ENCODE peak calls at places on chromosomes 4 and X, in nine cellular contexts. Q is HCT116; F is GM20000; A is progenitor cell of endocrine pancreas; Y is upper lobe of right lung; M is stomach; E is CD4-positive, alpha-beta T cell; G is uterus; J is kidney epithelial cell. R is an unnamed sample.

GRCh38 chr4:24973471-24974251 is 57.1 kb downstream of the LGI2 start:
- DNase-seq in Q (no peak), F (no peak), A (no peak), Y (peak), M (peak), E (no peak), G (no peak), J (peak), R (no peak)

GRCh38 chr4:8410641-8411271 is 29.8 kb downstream of the ACOX3 start:
- DNase-seq in Q (peak), F (no peak), A (peak), Y (no peak), M (peak), E (no peak), G (peak), J (no peak), R (no peak)

GRCh38 chr4:136690363-136690762 is 841.9 kb downstream of the PCDH18 start:
- DNase-seq in Q (no peak), F (no peak), A (no peak), Y (no peak), M (no peak), E (no peak), G (no peak), J (no peak), R (no peak)

GRCh38 chr4:24799544-24800272 is 4.3 kb downstream of the SOD3 start:
- DNase-seq in Q (no peak), F (no peak), A (no peak), Y (no peak), M (no peak), E (no peak), G (no peak), J (no peak), R (no peak)

GRCh38 chr4:41024556-41025491 is 189.5 kb downstream of the APBB2 start:
- DNase-seq in Q (peak), F (no peak), A (no peak), Y (no peak), M (no peak), E (no peak), G (no peak), J (no peak), R (no peak)

GRCh38 chr4:182662551-182662950 is 254.6 kb downstream of the DCTD start:
- DNase-seq in Q (no peak), F (no peak), A (no peak), Y (no peak), M (no peak), E (no peak), G (no peak), J (no peak), R (no peak)

GRCh38 chr4:80471701-80472100 is 136.2 kb downstream of the CFAP299 start:
- DNase-seq in Q (no peak), F (no peak), A (peak), Y (peak), M (peak), E (no peak), G (no peak), J (peak), R (no peak)

GRCh38 chr4:26736621-26737020 is 124.0 kb upstream of the STIM2 start:
- DNase-seq in Q (no peak), F (no peak), A (no peak), Y (no peak), M (no peak), E (no peak), G (no peak), J (no peak), R (no peak)

GRCh38 chr4:2962614-2963184 is 507 bp downstream of the NOP14 start:
- DNase-seq in Q (peak), F (no peak), A (no peak), Y (no peak), M (peak), E (no peak), G (no peak), J (no peak), R (no peak)

GRCh38 chr4:183256756-183257385 is 63.2 kb downstream of the CLDN22 start:
- DNase-seq in Q (peak), F (peak), A (peak), Y (peak), M (peak), E (peak), G (peak), J (no peak), R (no peak)

GRCh38 chr4:171814545-171814944 is 1.3 kb downstream of the GALNTL6 start:
- DNase-seq in Q (no peak), F (no peak), A (no peak), Y (no peak), M (no peak), E (no peak), G (no peak), J (no peak), R (no peak)

DNA sequence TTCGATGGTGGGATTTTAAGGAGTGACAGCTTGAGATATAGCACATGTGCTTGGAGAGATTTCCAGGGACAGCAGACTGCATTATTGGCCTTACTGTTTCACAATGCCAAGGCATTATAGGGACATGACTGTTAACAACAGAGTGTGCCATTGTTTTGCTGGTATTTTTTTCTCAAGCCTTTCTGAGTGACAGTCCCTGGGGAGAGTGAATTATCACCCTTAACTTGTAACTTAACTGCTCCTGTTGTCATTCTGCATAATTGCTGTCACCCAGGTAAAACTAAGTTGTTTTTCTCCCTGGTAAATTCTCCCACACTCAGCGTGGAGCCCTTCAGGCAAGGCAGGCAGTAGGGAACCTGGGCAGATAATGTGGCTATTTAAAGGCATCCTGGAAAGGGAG is 989.2 kb upstream of the LCORL start:
- DNase-seq in Q (no peak), F (no peak), A (no peak), Y (no peak), M (no peak), E (no peak), G (no peak), J (no peak), R (no peak)
- TF ChIP-seq CTCF in Q (no peak), F (no peak), A (no peak), Y (no peak), M (no peak), E (no peak), G (no peak), J (no peak), R (no peak)

GRCh38 chr4:18033111-18034085 is 11.8 kb upstream of the LCORL start:
- DNase-seq in Q (no peak), F (no peak), A (no peak), Y (no peak), M (no peak), E (no peak), G (no peak), J (no peak), R (no peak)
- TF ChIP-seq CTCF in Q (no peak), F (no peak), A (no peak), Y (no peak), M (no peak), E (no peak), G (no peak), J (no peak), R (no peak)

GRCh38 chr4:14592950-14593349 is 409.3 kb upstream of the CPEB2 start:
- DNase-seq in Q (no peak), F (no peak), A (no peak), Y (no peak), M (no peak), E (no peak), G (no peak), J (no peak), R (no peak)

GRCh38 chr4:14596437-14596836 is 405.8 kb upstream of the CPEB2 start:
- DNase-seq in Q (no peak), F (no peak), A (no peak), Y (no peak), M (no peak), E (no peak), G (no peak), J (no peak), R (no peak)

DNA sequence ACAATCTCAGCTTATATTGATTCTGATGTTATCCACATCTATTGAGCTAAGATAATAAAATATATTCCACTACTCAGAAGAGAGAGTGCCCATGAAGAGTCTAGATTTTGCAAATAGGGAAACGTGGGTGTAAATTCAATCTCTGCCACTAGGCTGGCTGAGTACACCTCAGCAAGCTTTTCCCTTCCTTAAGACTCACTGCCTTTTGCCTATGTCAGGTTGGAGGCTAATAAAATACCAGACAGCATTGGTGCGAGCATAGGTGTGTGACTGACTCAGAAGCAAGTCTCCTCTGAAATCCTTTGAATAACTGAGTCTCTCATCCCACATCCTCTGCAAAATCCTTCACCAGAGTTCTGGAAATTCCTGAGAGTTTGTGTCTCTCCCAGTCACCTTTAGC is 405.4 kb upstream of the CPEB2 start:
- DNase-seq in Q (no peak), F (no peak), A (no peak), Y (no peak), M (no peak), E (no peak), G (no peak), J (no peak), R (no peak)
- TF ChIP-seq CTCF in Q (no peak), F (no peak), A (peak), Y (no peak), M (no peak), E (no peak), G (no peak), J (no peak), R (no peak)

DNA sequence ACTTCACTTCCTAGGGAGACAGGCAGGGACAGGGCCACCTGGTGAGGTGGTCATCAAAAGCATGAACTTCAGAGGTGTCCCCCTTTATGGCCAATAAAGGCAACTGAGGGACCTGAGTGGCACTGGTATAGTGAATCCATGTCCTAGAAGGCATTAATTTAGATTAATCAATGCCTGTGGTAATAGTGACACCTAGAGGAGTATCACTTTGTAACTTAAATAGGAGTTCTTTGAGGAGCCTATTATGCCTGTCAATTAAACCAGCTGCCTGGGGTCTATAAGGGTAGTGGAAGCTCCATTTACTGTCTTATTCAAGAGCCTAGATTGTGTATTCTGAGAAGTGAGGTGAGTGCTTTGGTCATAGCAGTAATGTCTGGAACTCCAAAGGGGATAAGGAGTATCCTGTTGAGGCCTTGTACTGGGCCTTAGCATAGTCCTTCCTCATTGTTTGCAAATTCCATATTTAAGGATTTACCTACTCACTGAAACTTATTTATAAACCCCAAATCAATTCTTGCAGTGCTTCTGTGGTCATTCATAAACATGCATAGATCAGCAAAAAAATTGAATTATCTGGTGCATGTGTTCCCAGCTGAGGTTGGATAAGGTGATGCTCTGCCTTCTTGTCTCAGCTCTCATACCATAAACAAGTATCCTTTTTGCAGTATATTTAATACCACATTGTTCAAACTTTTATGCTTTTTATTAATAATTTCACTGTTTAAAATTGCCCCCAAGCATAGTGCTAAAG is 213.8 kb upstream of the RADX start:
- DNase-seq in Q (peak), F (peak), A (no peak), Y (no peak), M (no peak), E (no peak), G (no peak), J (no peak), R (no peak)
- TF ChIP-seq CTCF in Q (peak), F (no peak), A (no peak), Y (peak), M (no peak), E (no peak), G (peak), J (peak), R (no peak)

GRCh38 chr4:148435654-148436406 is 6.4 kb downstream of the NR3C2 start:
- DNase-seq in Q (no peak), F (no peak), A (no peak), Y (no peak), M (no peak), E (no peak), G (no peak), J (no peak), R (no peak)
- TF ChIP-seq CTCF in Q (no peak), F (no peak), A (no peak), Y (no peak), M (no peak), E (no peak), G (no peak), J (no peak), R (no peak)

DNA sequence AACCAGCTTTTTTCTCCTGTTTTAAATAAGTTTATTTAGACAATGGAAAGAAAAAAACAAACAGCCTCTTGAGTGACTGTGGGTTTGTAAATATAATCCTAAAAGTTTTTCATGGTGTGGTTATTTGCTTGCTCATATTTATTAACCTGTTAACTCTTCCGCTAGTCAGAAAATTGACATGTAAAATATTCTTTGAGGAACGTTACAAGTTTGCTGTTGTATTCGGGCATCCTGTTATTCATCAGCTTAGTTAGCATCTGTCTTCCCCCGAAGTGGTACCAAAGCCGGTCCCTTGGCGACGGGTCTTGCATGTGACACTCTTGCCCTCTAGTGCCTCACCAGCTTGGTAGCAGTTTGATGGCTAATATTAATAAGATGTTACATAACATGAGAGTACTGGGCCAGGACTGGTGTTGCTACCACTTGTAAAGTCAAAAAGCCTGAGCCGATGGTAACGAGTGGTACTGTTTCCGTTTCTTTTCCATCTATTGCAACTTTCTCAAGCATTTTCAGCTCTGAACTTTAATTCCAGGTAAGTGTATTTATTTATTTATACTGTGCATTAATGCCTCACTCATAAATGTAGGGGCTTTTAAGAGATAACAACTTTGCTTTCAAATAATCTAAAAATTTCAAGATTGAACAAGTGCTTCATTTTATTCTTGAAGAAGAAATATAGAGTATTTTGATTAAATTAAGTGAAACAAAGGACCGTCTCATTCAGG is at the start of gene NDST3:
- DNase-seq in Q (peak), F (peak), A (peak), Y (peak), M (peak), E (no peak), G (peak), J (peak), R (no peak)
- TF ChIP-seq CTCF in Q (peak), F (peak), A (peak), Y (peak), M (no peak), E (no peak), G (no peak), J (peak), R (no peak)

GRCh38 chr4:106136777-106137331 is 179.2 kb downstream of the TBCK start:
- DNase-seq in Q (no peak), F (no peak), A (no peak), Y (no peak), M (no peak), E (no peak), G (no peak), J (no peak), R (no peak)

GRCh38 chr4:106142616-106143015 is 173.4 kb downstream of the TBCK start:
- DNase-seq in Q (no peak), F (no peak), A (no peak), Y (no peak), M (no peak), E (no peak), G (no peak), J (no peak), R (no peak)

DNA sequence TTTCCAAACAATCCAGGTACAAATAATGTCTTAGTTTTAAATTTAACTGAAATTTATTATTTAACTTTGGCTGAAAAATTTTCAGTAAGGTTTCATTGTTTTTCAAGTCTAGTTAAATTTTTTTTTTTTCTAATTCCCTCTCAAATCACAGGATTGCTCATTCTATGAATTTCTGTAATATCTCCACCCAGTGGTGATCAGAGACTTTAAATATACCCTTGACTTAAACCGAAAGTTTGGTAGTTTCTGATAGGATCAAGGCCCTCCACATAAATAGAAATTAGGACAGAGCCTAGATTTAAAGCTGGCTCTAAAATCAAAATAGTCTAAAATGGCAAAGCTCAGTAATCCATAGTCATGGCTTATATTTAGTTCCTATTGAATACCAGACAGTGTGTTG is 175.4 kb downstream of the TBCK start:
- DNase-seq in Q (no peak), F (no peak), A (no peak), Y (no peak), M (no peak), E (no peak), G (no peak), J (no peak), R (no peak)
- TF ChIP-seq CTCF in Q (no peak), F (no peak), A (no peak), Y (no peak), M (no peak), E (no peak), G (no peak), J (no peak), R (no peak)

DNA sequence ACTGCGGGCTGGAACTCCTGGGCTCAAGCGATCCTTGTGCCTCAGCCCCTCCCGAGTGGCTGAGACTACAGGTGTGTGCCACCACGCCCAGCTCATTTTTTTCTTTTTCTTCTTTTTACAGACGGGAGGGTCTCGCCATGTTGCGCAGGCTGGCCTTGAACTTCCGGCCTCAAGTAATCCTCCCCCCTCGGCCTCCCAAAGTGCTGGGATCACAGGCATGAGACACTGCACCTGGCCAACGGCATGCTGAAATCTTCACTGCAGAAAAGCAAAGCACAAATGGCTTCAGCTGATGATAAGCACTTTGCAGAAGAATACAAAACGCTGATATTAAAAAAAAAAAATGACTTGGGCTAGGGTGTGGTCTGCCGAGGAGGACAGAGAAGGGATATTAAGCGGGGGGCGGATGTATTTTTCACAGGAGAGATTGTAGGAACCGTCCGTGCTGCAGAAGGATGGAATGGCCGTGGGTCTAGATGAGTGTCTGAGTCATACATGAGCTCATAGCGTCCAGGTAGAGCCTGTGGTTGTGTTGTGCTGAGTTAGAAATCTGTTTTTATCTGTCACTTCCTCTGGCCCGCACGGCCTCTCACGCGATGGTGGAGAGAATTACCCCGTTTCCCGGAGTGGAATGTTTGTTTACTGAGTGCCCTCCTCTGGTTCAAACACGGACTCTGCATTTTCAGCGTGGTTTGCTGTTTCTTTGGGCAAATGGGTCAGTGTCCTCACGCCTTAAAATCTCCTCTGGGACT is 8.5 kb upstream of the AKAP17A start:
- DNase-seq in Q (peak), F (peak), A (no peak), Y (no peak), M (peak), E (no peak), G (no peak), J (no peak), R (no peak)
- TF ChIP-seq CTCF in Q (no peak), F (no peak), A (no peak), Y (no peak), M (no peak), E (no peak), G (no peak), J (no peak), R (no peak)

DNA sequence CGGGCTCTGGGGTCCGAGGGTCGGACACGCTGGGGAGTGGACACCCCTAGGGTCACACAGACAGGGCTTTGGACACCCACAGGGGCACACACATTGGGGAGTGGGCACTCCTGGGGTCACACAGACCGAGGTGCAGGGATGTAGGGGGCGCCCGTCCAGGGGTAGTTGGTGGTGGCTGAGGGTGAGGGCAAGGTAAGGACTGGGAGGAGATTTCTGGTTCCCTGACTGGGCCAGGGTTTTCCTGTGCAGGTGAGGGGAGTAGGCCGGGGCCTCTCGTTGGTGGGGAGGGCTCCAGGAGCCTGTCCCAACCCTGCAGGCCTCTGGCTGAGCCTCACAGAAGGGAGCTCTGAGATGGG is 21.9 kb upstream of the WDR45 start:
- DNase-seq in Q (no peak), F (no peak), A (no peak), Y (no peak), M (no peak), E (no peak), G (no peak), J (no peak), R (no peak)
- TF ChIP-seq CTCF in Q (peak), F (no peak), A (no peak), Y (no peak), M (no peak), E (no peak), G (no peak), J (no peak), R (no peak)

GRCh38 chr4:122205687-122206086 is 53.6 kb downstream of the BLTP1 start:
- DNase-seq in Q (no peak), F (no peak), A (no peak), Y (no peak), M (no peak), E (no peak), G (no peak), J (no peak), R (no peak)
- TF ChIP-seq CTCF in Q (peak), F (no peak), A (no peak), Y (no peak), M (no peak), E (peak), G (no peak), J (no peak), R (no peak)

R was measured in activated B cell treated with CpG ODN at 0.5 μM for 24 hours.